ENCODE peak calls at places on chromosomes 16 and 17, in five cellular contexts. One of them, this sample, is unnamed.

GRCh38 chr17:76577876-76578275 is 7.8 kb downstream of the ST6GALNAC2 start:
- DNase-seq in left ventricle myocardium inferior: no peak
- DNase-seq in lower leg skin: no peak
- DNase-seq in GM10248: no peak
- DNase-seq in endothelial cell: no peak
- DNase-seq in this sample: no peak

GRCh38 chr16:85781685-85782370 is 17.5 kb downstream of the EMC8 start:
- DNase-seq in lower leg skin: no peak
- DNase-seq in endothelial cell: no peak
- DNase-seq in left ventricle myocardium inferior: peak
- DNase-seq in GM10248: no peak
- DNase-seq in this sample: no peak

GRCh38 chr16:29877266-29877961 is 14.4 kb upstream of the CDIPT start:
- DNase-seq in left ventricle myocardium inferior: no peak
- DNase-seq in endothelial cell: peak
- DNase-seq in GM10248: peak
- DNase-seq in lower leg skin: no peak
- DNase-seq in this sample: no peak

GRCh38 chr17:68580236-68580903 is 20.8 kb downstream of the FAM20A start:
- DNase-seq in endothelial cell: no peak
- DNase-seq in GM10248: no peak
- DNase-seq in left ventricle myocardium inferior: no peak
- DNase-seq in lower leg skin: no peak
- DNase-seq in this sample: no peak

GRCh38 chr16:57906385-57907316 is 64.3 kb downstream of the CNGB1 start:
- DNase-seq in endothelial cell: peak
- DNase-seq in GM10248: no peak
- DNase-seq in left ventricle myocardium inferior: no peak
- DNase-seq in lower leg skin: no peak
- DNase-seq in this sample: no peak

GRCh38 chr16:11562941-11563340 is 23.8 kb downstream of the LITAF start:
- DNase-seq in left ventricle myocardium inferior: no peak
- DNase-seq in endothelial cell: no peak
- DNase-seq in lower leg skin: no peak
- DNase-seq in GM10248: no peak
- DNase-seq in this sample: no peak

GRCh38 chr17:21528031-21528684 is 152.0 kb downstream of the KCNJ12 start:
- DNase-seq in left ventricle myocardium inferior: no peak
- DNase-seq in GM10248: no peak
- DNase-seq in lower leg skin: peak
- DNase-seq in endothelial cell: no peak
- DNase-seq in this sample: no peak

GRCh38 chr17:4741544-4741943 is 1.8 kb upstream of the CXCL16 start:
- DNase-seq in GM10248: no peak
- DNase-seq in lower leg skin: no peak
- DNase-seq in left ventricle myocardium inferior: no peak
- DNase-seq in endothelial cell: no peak
- DNase-seq in this sample: no peak

GRCh38 chr17:76948726-76949342 is 80.6 kb downstream of the MGAT5B start:
- DNase-seq in lower leg skin: no peak
- DNase-seq in endothelial cell: no peak
- DNase-seq in left ventricle myocardium inferior: no peak
- DNase-seq in GM10248: no peak
- DNase-seq in this sample: no peak

GRCh38 chr16:85754403-85754802 is 3.5 kb upstream of the C16orf74 start:
- DNase-seq in left ventricle myocardium inferior: no peak
- DNase-seq in GM10248: no peak
- DNase-seq in lower leg skin: no peak
- DNase-seq in endothelial cell: no peak
- DNase-seq in this sample: no peak

GRCh38 chr16:57694556-57695377 is at the start of gene DRC7:
- DNase-seq in endothelial cell: peak
- DNase-seq in GM10248: peak
- DNase-seq in left ventricle myocardium inferior: no peak
- DNase-seq in lower leg skin: peak
- DNase-seq in this sample: peak

GRCh38 chr17:491086-492014 is 138.7 kb upstream of the RPH3AL start:
- DNase-seq in GM10248: peak
- DNase-seq in left ventricle myocardium inferior: peak
- DNase-seq in lower leg skin: peak
- DNase-seq in endothelial cell: peak
- DNase-seq in this sample: peak

GRCh38 chr17:20992416-20992815 is 50.4 kb downstream of the USP22 start:
- DNase-seq in GM10248: no peak
- DNase-seq in lower leg skin: no peak
- DNase-seq in endothelial cell: no peak
- DNase-seq in left ventricle myocardium inferior: no peak
- DNase-seq in this sample: no peak

GRCh38 chr16:68529931-68530667 is 9.0 kb upstream of the ZFP90 start:
- DNase-seq in endothelial cell: peak
- DNase-seq in GM10248: peak
- DNase-seq in left ventricle myocardium inferior: peak
- DNase-seq in lower leg skin: peak
- DNase-seq in this sample: peak

GRCh38 chr17:68497885-68498319 is 14.3 kb upstream of the PRKAR1A start:
- DNase-seq in left ventricle myocardium inferior: no peak
- DNase-seq in endothelial cell: no peak
- DNase-seq in lower leg skin: no peak
- DNase-seq in GM10248: peak
- DNase-seq in this sample: no peak

GRCh38 chr16:1791256-1791942 is 2.1 kb downstream of the IGFALS start:
- DNase-seq in lower leg skin: no peak
- DNase-seq in left ventricle myocardium inferior: no peak
- DNase-seq in endothelial cell: peak
- DNase-seq in GM10248: no peak
- DNase-seq in this sample: no peak

GRCh38 chr16:57802635-57803412 is 533 bp upstream of the KIFC3 start:
- DNase-seq in GM10248: no peak
- DNase-seq in lower leg skin: no peak
- DNase-seq in left ventricle myocardium inferior: no peak
- DNase-seq in endothelial cell: no peak
- DNase-seq in this sample: no peak

GRCh38 chr16:3065069-3065741 is at the start of gene IL32:
- DNase-seq in left ventricle myocardium inferior: peak
- DNase-seq in lower leg skin: no peak
- DNase-seq in endothelial cell: no peak
- DNase-seq in GM10248: peak
- DNase-seq in this sample: peak

GRCh38 chr16:79988721-79989220 is 388.2 kb upstream of the MAF start:
- DNase-seq in GM10248: no peak
- DNase-seq in left ventricle myocardium inferior: no peak
- DNase-seq in endothelial cell: no peak
- DNase-seq in lower leg skin: no peak
- DNase-seq in this sample: no peak

GRCh38 chr16:50599494-50599893 is 51.3 kb downstream of the NKD1 start:
- DNase-seq in lower leg skin: no peak
- DNase-seq in left ventricle myocardium inferior: no peak
- DNase-seq in endothelial cell: no peak
- DNase-seq in GM10248: no peak
- DNase-seq in this sample: no peak

GRCh38 chr16:6913535-6913934 is 419.1 kb upstream of the RBFOX1 start:
- DNase-seq in GM10248: no peak
- DNase-seq in lower leg skin: no peak
- DNase-seq in left ventricle myocardium inferior: no peak
- DNase-seq in endothelial cell: no peak
- DNase-seq in this sample: no peak

GRCh38 chr17:46106966-46107644 is 86.1 kb downstream of the KANSL1 start:
- DNase-seq in GM10248: no peak
- DNase-seq in endothelial cell: no peak
- DNase-seq in lower leg skin: no peak
- DNase-seq in left ventricle myocardium inferior: no peak
- DNase-seq in this sample: no peak

GRCh38 chr17:11693284-11693683 is 95.0 kb downstream of the DNAH9 start:
- DNase-seq in GM10248: no peak
- DNase-seq in left ventricle myocardium inferior: no peak
- DNase-seq in endothelial cell: no peak
- DNase-seq in lower leg skin: no peak
- DNase-seq in this sample: no peak

GRCh38 chr16:46629331-46629843 is 8.2 kb upstream of the SHCBP1 start:
- DNase-seq in lower leg skin: no peak
- DNase-seq in GM10248: no peak
- DNase-seq in left ventricle myocardium inferior: no peak
- DNase-seq in endothelial cell: peak
- DNase-seq in this sample: peak

GRCh38 chr17:31499771-31500554 is 108.5 kb downstream of the RAB11FIP4 start:
- DNase-seq in left ventricle myocardium inferior: peak
- DNase-seq in GM10248: no peak
- DNase-seq in lower leg skin: no peak
- DNase-seq in endothelial cell: no peak
- DNase-seq in this sample: peak

GRCh38 chr17:41689497-41690299 is 1.0 kb downstream of the EIF1 start:
- DNase-seq in GM10248: no peak
- DNase-seq in lower leg skin: no peak
- DNase-seq in endothelial cell: peak
- DNase-seq in left ventricle myocardium inferior: no peak
- DNase-seq in this sample: peak

GRCh38 chr16:81896902-81897301 is 114.4 kb downstream of the SDR42E1 start:
- DNase-seq in endothelial cell: no peak
- DNase-seq in lower leg skin: no peak
- DNase-seq in left ventricle myocardium inferior: no peak
- DNase-seq in GM10248: no peak
- DNase-seq in this sample: no peak

GRCh38 chr17:73823684-73824083 is 179.4 kb upstream of the SDK2 start:
- DNase-seq in lower leg skin: peak
- DNase-seq in endothelial cell: no peak
- DNase-seq in GM10248: no peak
- DNase-seq in left ventricle myocardium inferior: no peak
- DNase-seq in this sample: no peak

GRCh38 chr17:73822371-73822770 is 178.1 kb upstream of the SDK2 start:
- DNase-seq in endothelial cell: no peak
- DNase-seq in GM10248: no peak
- DNase-seq in left ventricle myocardium inferior: no peak
- DNase-seq in lower leg skin: peak
- DNase-seq in this sample: no peak

GRCh38 chr17:73821665-73822064 is 177.4 kb upstream of the SDK2 start:
- DNase-seq in endothelial cell: no peak
- DNase-seq in lower leg skin: no peak
- DNase-seq in GM10248: no peak
- DNase-seq in left ventricle myocardium inferior: no peak
- DNase-seq in this sample: no peak

GRCh38 chr17:73819440-73820395 is 175.5 kb upstream of the SDK2 start:
- DNase-seq in left ventricle myocardium inferior: no peak
- DNase-seq in endothelial cell: no peak
- DNase-seq in GM10248: no peak
- DNase-seq in lower leg skin: peak
- DNase-seq in this sample: no peak

GRCh38 chr17:73820686-73821448 is 176.6 kb upstream of the SDK2 start:
- DNase-seq in left ventricle myocardium inferior: no peak
- DNase-seq in lower leg skin: peak
- DNase-seq in endothelial cell: no peak
- DNase-seq in GM10248: no peak
- DNase-seq in this sample: no peak
- TF ChIP-seq CTCF in left ventricle myocardium inferior: peak
- TF ChIP-seq CTCF in lower leg skin: no peak
- TF ChIP-seq CTCF in endothelial cell: no peak
- TF ChIP-seq CTCF in GM10248: no peak
- TF ChIP-seq CTCF in this sample: no peak

GRCh38 chr17:14886200-14886739 is 378.9 kb downstream of the PMP22 start:
- DNase-seq in GM10248: no peak
- DNase-seq in lower leg skin: no peak
- DNase-seq in endothelial cell: no peak
- DNase-seq in left ventricle myocardium inferior: no peak
- DNase-seq in this sample: no peak
- TF ChIP-seq CTCF in GM10248: peak
- TF ChIP-seq CTCF in lower leg skin: no peak
- TF ChIP-seq CTCF in endothelial cell: no peak
- TF ChIP-seq CTCF in left ventricle myocardium inferior: peak
- TF ChIP-seq CTCF in this sample: no peak

GRCh38 chr17:17434477-17434876 is 42.3 kb upstream of the MED9 start:
- DNase-seq in GM10248: no peak
- DNase-seq in left ventricle myocardium inferior: no peak
- DNase-seq in lower leg skin: peak
- DNase-seq in endothelial cell: no peak
- DNase-seq in this sample: no peak

GRCh38 chr17:17433260-17433659 is 43.5 kb upstream of the MED9 start:
- DNase-seq in GM10248: no peak
- DNase-seq in endothelial cell: no peak
- DNase-seq in lower leg skin: peak
- DNase-seq in left ventricle myocardium inferior: no peak
- DNase-seq in this sample: no peak

GRCh38 chr17:17437461-17437860 is 39.3 kb upstream of the MED9 start:
- DNase-seq in GM10248: no peak
- DNase-seq in left ventricle myocardium inferior: no peak
- DNase-seq in lower leg skin: peak
- DNase-seq in endothelial cell: no peak
- DNase-seq in this sample: no peak

GRCh38 chr17:17437893-17438292 is 38.9 kb upstream of the MED9 start:
- DNase-seq in endothelial cell: no peak
- DNase-seq in left ventricle myocardium inferior: no peak
- DNase-seq in GM10248: no peak
- DNase-seq in lower leg skin: no peak
- DNase-seq in this sample: no peak

DNA sequence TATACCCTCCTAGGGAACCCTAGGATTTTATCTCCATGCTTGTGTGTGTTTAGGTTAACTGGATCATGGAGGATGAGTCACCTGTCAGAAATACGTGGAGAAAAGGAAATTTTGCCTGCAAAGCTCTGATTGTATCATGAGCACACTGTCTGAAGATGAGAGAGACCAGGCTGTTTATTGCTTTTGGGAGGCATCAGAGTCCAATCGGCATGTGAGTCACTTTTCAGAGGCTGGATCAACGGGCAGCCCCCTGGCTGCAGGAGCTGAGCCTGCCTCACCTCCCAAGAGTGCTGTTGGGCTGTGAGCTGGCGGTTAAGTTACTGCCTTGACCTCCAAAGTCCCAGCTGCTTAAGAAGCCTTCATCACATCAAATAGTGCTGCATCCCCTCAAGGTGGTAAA is 41.5 kb upstream of the MED9 start:
- DNase-seq in left ventricle myocardium inferior: no peak
- DNase-seq in endothelial cell: no peak
- DNase-seq in GM10248: no peak
- DNase-seq in lower leg skin: peak
- DNase-seq in this sample: no peak
- TF ChIP-seq CTCF in left ventricle myocardium inferior: no peak
- TF ChIP-seq CTCF in endothelial cell: no peak
- TF ChIP-seq CTCF in GM10248: no peak
- TF ChIP-seq CTCF in lower leg skin: no peak
- TF ChIP-seq CTCF in this sample: no peak

GRCh38 chr16:53695070-53695469 is 8.6 kb downstream of the RPGRIP1L start:
- DNase-seq in GM10248: no peak
- DNase-seq in endothelial cell: no peak
- DNase-seq in lower leg skin: no peak
- DNase-seq in left ventricle myocardium inferior: no peak
- DNase-seq in this sample: no peak

GRCh38 chr16:53689636-53690035 is 14.0 kb downstream of the RPGRIP1L start:
- DNase-seq in endothelial cell: no peak
- DNase-seq in left ventricle myocardium inferior: no peak
- DNase-seq in GM10248: no peak
- DNase-seq in lower leg skin: no peak
- DNase-seq in this sample: no peak

DNA sequence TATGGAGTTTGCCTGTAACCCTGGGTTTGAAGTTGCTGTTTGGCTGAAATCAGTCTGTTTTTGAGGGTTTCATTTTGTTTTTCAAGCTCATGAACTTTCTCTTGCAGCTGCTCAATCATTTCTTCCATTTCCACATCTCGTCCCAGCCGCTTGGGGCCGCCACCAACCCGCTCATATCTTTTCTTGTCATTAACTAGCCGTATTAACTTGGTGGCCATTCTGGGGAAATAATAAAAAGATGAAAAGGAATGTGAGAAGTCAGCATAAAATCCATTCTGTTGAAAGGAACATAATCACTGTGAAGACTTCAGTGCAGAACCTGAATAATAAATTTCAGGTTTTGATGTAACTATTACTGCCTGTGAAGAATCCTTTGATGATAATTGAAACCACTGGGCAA is 11.5 kb downstream of the RPGRIP1L start:
- DNase-seq in endothelial cell: peak
- DNase-seq in left ventricle myocardium inferior: no peak
- DNase-seq in lower leg skin: no peak
- DNase-seq in GM10248: no peak
- DNase-seq in this sample: no peak
- TF ChIP-seq CTCF in endothelial cell: peak
- TF ChIP-seq CTCF in left ventricle myocardium inferior: no peak
- TF ChIP-seq CTCF in lower leg skin: no peak
- TF ChIP-seq CTCF in GM10248: no peak
- TF ChIP-seq CTCF in this sample: no peak